ENCODE peak calls at places on chromosomes 16 and 17, in seven cellular contexts. O is suprapubic skin, Z is ovary, D is A549, S is cardiac fibroblast, B is pancreas, K is adrenal gland. V is an unnamed sample.

GRCh38 chr17:64496348-64496785 is 487 bp downstream of the POLG2 start:
- DNase-seq in S (no peak), K (no peak), D (no peak), B (no peak), Z (no peak), O (no peak), V (no peak)

GRCh38 chr16:21300309-21301167 is 22.4 kb upstream of the CRYM start:
- DNase-seq in O (peak; percentile 95), S (peak; percentile 100), Z (peak; percentile 97), K (peak; percentile 98), D (peak; percentile 99), B (peak; percentile 98), V (peak; percentile 99)

GRCh38 chr16:69321080-69321479 is 9.3 kb downstream of the PDF start:
- DNase-seq in Z (peak; percentile 14), S (no peak), D (no peak), O (no peak), B (no peak), K (no peak), V (peak; percentile 54)

GRCh38 chr16:1746693-1747195 is 24.6 kb downstream of the NME3 start:
- DNase-seq in S (no peak), Z (no peak), K (no peak), D (peak; percentile 61), O (no peak), B (no peak), V (no peak)

GRCh38 chr17:9334536-9335446 is 240.8 kb downstream of the STX8 start:
- DNase-seq in O (no peak), Z (no peak), D (peak; percentile 10), K (no peak), B (no peak), S (no peak), V (no peak)

GRCh38 chr17:82269138-82269881 is 4.2 kb downstream of the CSNK1D start:
- DNase-seq in K (no peak), D (no peak), Z (no peak), O (no peak), S (no peak), B (no peak), V (no peak)

GRCh38 chr16:21088646-21089538 is 61.8 kb downstream of the DNAH3 start:
- DNase-seq in B (no peak), K (no peak), S (peak; percentile 20), Z (no peak), D (no peak), O (no peak), V (no peak)

GRCh38 chr17:70314506-70314905 is 145.2 kb downstream of the KCNJ2 start:
- DNase-seq in O (no peak), K (no peak), B (no peak), S (no peak), Z (no peak), D (no peak), V (no peak)

GRCh38 chr17:82145550-82146165 is 47.6 kb upstream of the FASN start:
- DNase-seq in D (no peak), B (no peak), O (no peak), Z (no peak), K (no peak), S (no peak), V (no peak)

GRCh38 chr17:67434061-67434525 is 57.0 kb downstream of the PITPNC1 start:
- DNase-seq in O (no peak), Z (no peak), B (no peak), D (no peak), S (peak; percentile 36), K (peak; percentile 35), V (peak; percentile 82)

GRCh38 chr17:52636443-52636842 is 477.9 kb upstream of the CA10 start:
- DNase-seq in D (no peak), S (no peak), O (no peak), B (no peak), K (no peak), Z (no peak), V (no peak)

GRCh38 chr17:7549401-7550055 is 670 bp downstream of the TNFSF12 start:
- DNase-seq in Z (no peak), O (no peak), D (peak; percentile 19), K (no peak), B (peak; percentile 32), S (no peak), V (no peak)

GRCh38 chr16:31088459-31089183 is at the start of gene PRSS53:
- DNase-seq in K (no peak), S (no peak), Z (no peak), B (peak; percentile 42), D (no peak), O (no peak), V (no peak)

GRCh38 chr17:58268774-58269556 is 11.8 kb downstream of the MPO start:
- DNase-seq in B (no peak), S (no peak), Z (no peak), D (no peak), K (no peak), O (no peak), V (no peak)

GRCh38 chr17:949623-950338 is 29.8 kb downstream of the NXN start:
- DNase-seq in S (no peak), O (no peak), Z (no peak), D (no peak), B (no peak), K (no peak), V (no peak)

GRCh38 chr16:17526956-17527355 is 56.2 kb upstream of the XYLT1 start:
- DNase-seq in S (no peak), B (no peak), Z (no peak), K (no peak), O (no peak), D (no peak), V (no peak)

GRCh38 chr17:80146121-80147034 is 550 bp downstream of the EIF4A3 start:
- DNase-seq in O (peak; percentile 84), S (peak; percentile 29), K (peak; percentile 41), B (no peak), Z (no peak), D (peak; percentile 33), V (no peak)

GRCh38 chr17:15409721-15410247 is 57.6 kb downstream of the CDRT4 start:
- DNase-seq in K (no peak), S (peak; percentile 96), Z (peak; percentile 69), O (no peak), D (no peak), B (no peak), V (peak; percentile 67)

GRCh38 chr16:71542377-71542776 is 16.2 kb downstream of the CHST4 start:
- DNase-seq in O (no peak), D (peak; percentile 61), B (peak; percentile 27), K (peak; percentile 62), Z (no peak), S (peak; percentile 30), V (no peak)

GRCh38 chr16:13093676-13094075 is 192.3 kb downstream of the SHISA9 start:
- DNase-seq in B (no peak), S (no peak), D (no peak), Z (no peak), K (no peak), O (no peak), V (no peak)

DNA sequence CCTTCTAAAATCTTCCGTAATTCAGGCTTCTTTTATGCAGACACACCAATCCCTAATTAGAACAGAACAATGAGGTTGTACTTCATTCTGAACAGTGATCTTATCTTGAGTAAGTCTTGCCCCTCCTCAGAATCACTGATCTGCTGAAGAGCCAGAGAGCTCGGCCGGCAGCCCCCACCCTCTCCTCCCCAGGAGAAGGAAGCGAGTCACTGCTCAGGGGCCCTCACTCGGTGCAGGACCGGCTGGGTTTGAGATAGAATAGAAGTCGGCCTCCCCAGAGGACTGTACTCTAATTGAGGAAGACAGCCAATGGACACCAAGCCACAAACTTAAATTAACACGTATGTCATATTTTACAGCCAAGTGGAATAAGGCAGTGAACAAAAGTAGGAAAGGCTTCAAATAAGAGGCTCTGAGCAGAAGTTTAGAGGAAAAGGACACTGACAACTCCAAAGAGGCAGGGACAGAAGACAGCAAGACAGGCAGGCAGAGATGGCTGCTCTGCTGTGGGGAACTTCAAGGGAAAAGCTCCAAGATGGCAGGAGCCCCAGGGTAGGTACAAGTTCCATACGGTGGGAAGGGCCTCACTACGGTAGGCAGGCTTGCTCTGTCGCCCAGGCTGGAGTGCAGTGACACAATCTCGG is 18.6 kb downstream of the CREBBP start:
- DNase-seq in K (no peak), B (no peak), O (no peak), D (no peak), Z (no peak), S (peak; percentile 28), V (no peak)
- H3K4me3 ChIP-seq in K (no peak overlapping the region), B (no peak overlapping the region), O (no peak overlapping the region), D (no peak overlapping the region), Z (no peak overlapping the region), S (no peak overlapping the region), V (no peak overlapping the region)

GRCh38 chr16:89257757-89258465 is 40.4 kb downstream of the ZNF778 start:
- DNase-seq in D (no peak), K (no peak), S (no peak), O (no peak), Z (no peak), B (no peak), V (no peak)

GRCh38 chr16:89257281-89257731 is 39.8 kb downstream of the ZNF778 start:
- DNase-seq in O (no peak), D (no peak), B (no peak), K (no peak), S (peak; percentile 18), Z (no peak), V (no peak)

GRCh38 chr16:89261691-89262563 is 44.4 kb downstream of the ZNF778 start:
- DNase-seq in O (no peak), B (no peak), D (no peak), K (no peak), S (no peak), Z (no peak), V (no peak)

GRCh38 chr16:89253548-89254287 is 36.2 kb downstream of the ZNF778 start:
- DNase-seq in B (no peak), O (no peak), S (no peak), Z (no peak), D (no peak), K (no peak), V (no peak)

GRCh38 chr16:89256651-89257254 is 39.2 kb downstream of the ZNF778 start:
- DNase-seq in B (peak; percentile 43), S (peak; percentile 26), Z (peak; percentile 72), D (no peak), K (peak; percentile 82), O (no peak), V (peak; percentile 91)
- H3K4me3 ChIP-seq in B (no peak overlapping the region), S (peak overlapping the region; percentile 47), Z (peak overlapping the region; percentile 30), D (no peak overlapping the region), K (no peak overlapping the region), O (peak overlapping the region; percentile 45), V (no peak overlapping the region)

DNA sequence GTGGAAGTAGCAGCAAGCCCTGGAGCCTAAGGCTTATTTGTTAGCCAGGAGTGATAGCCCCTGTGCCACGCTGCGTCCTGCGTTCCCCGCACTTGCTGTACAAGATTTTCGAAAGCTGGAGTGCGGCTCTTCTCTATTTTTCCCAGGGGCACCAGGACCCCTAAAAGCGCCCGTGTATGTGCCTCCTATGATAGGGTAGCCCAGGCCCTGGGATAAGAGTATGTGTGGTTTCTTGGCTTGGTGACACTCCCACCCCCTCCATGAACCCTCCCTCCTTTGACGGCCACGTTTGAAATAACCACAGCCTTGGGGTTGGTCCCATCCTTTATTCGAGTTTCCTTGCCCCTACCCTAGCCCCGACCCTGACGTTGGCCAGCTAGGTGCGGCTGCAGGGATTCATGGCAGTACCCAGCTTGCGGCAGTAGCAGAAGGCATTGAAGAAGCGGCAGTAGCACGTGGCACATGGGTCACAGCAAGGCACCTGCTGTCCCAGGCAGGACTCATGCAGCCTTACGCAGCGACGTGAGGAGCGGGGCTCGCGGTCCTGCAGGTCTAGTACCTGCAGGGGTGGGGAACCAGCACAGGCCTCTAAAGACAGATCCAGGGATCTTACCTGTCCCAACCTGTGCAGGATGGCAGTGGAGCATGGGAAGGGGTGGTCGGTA is 955 bp downstream of the AGRP start:
- DNase-seq in B (no peak), Z (peak; percentile 37), D (no peak), S (no peak), K (no peak), O (no peak), V (no peak)
- H3K4me3 ChIP-seq in B (peak overlapping the region; percentile 78), Z (no peak overlapping the region), D (peak overlapping the region; percentile 91), S (peak overlapping the region; percentile 57), K (no peak overlapping the region), O (peak overlapping the region; percentile 73), V (no peak overlapping the region)

GRCh38 chr16:74607967-74608356 is 1.0 kb upstream of the GLG1 start:
- DNase-seq in D (no peak), O (no peak), B (no peak), S (no peak), K (no peak), Z (no peak), V (no peak)
- H3K4me3 ChIP-seq in D (no peak overlapping the region), O (no peak overlapping the region), B (no peak overlapping the region), S (no peak overlapping the region), K (no peak overlapping the region), Z (no peak overlapping the region), V (no peak overlapping the region)

V was measured in lower leg skin.